ENCODE peak calls at places on chromosomes 11 and 22, in ten cellular contexts. I, W, J, D, Q, T, Y, C, M and H are unnamed samples.
A peak's percentile ranks its signal among the peaks of the same experiment; 100 is the strongest.

GRCh38 chr11:125554038-125554437 is 15.2 kb upstream of the EI24 start:
- DNase-seq in Q (no peak), W (no peak), T (no peak), M (no peak), D (no peak), Y (no peak), C (no peak), I (no peak), J (no peak), H (no peak)

GRCh38 chr11:71504526-71504925 is 22.5 kb upstream of the KRTAP5-7 start:
- DNase-seq in T (no peak), M (no peak), Y (no peak), C (no peak), I (no peak), W (no peak), J (no peak), D (no peak), Q (peak; percentile 39), H (no peak)

GRCh38 chr22:28381427-28382167 is 298.0 kb downstream of the TTC28 start:
- DNase-seq in C (no peak), M (peak; percentile 11), D (no peak), W (no peak), T (no peak), J (no peak), Q (no peak), I (no peak), Y (no peak), H (peak; percentile 41)

GRCh38 chr11:88414385-88414861 is 76.9 kb upstream of the CTSC start:
- DNase-seq in D (no peak), I (peak; percentile 32), C (no peak), J (no peak), T (peak; percentile 43), Q (no peak), W (peak; percentile 67), Y (peak; percentile 50), M (peak; percentile 93), H (no peak)

GRCh38 chr22:26170112-26170492 is 840 bp downstream of the SEZ6L start:
- DNase-seq in Q (no peak), I (no peak), T (no peak), C (no peak), W (no peak), Y (no peak), M (no peak), J (peak; percentile 27), D (no peak), H (no peak)

GRCh38 chr22:22598144-22598543 is 39.1 kb upstream of the PRAME start:
- DNase-seq in W (no peak), D (no peak), M (no peak), T (no peak), J (no peak), Y (no peak), Q (no peak), I (no peak), C (no peak), H (no peak)

GRCh38 chr11:79294845-79295520 is 145.8 kb downstream of the TENM4 start:
- DNase-seq in M (no peak), I (no peak), Y (no peak), Q (no peak), D (no peak), T (no peak), C (no peak), J (no peak), W (no peak), H (no peak)

GRCh38 chr22:23849009-23850006 is 8.4 kb upstream of the SLC2A11 start:
- DNase-seq in D (peak; percentile 85), W (peak; percentile 90), Q (peak; percentile 93), M (peak; percentile 78), C (peak; percentile 84), I (peak; percentile 71), T (peak; percentile 85), J (peak; percentile 91), Y (peak; percentile 38), H (no peak)

GRCh38 chr11:75264971-75265370 is 24.4 kb downstream of the TPBGL start:
- DNase-seq in W (no peak), C (no peak), Q (no peak), Y (no peak), J (no peak), D (peak; percentile 37), T (no peak), I (no peak), M (no peak), H (no peak)

GRCh38 chr11:12506502-12506921 is 129.1 kb downstream of the PARVA start:
- DNase-seq in Y (peak; percentile 15), D (no peak), C (no peak), I (no peak), T (no peak), W (peak; percentile 36), J (no peak), M (peak; percentile 40), Q (no peak), H (peak; percentile 44)

GRCh38 chr11:87306260-87306861 is 268.6 kb downstream of the TMEM135 start:
- DNase-seq in Y (no peak), J (no peak), Q (no peak), T (no peak), W (no peak), I (no peak), C (no peak), D (no peak), M (no peak), H (no peak)

GRCh38 chr11:88250566-88251080 is 75.4 kb upstream of the RAB38 start:
- DNase-seq in M (peak; percentile 4), D (no peak), T (no peak), J (no peak), W (no peak), Y (no peak), I (no peak), Q (no peak), C (no peak), H (no peak)

GRCh38 chr22:24411256-24412004 is 16.0 kb upstream of the ADORA2A start:
- DNase-seq in J (no peak), D (no peak), C (no peak), I (no peak), Q (no peak), W (no peak), M (no peak), T (no peak), Y (no peak), H (no peak)

DNA sequence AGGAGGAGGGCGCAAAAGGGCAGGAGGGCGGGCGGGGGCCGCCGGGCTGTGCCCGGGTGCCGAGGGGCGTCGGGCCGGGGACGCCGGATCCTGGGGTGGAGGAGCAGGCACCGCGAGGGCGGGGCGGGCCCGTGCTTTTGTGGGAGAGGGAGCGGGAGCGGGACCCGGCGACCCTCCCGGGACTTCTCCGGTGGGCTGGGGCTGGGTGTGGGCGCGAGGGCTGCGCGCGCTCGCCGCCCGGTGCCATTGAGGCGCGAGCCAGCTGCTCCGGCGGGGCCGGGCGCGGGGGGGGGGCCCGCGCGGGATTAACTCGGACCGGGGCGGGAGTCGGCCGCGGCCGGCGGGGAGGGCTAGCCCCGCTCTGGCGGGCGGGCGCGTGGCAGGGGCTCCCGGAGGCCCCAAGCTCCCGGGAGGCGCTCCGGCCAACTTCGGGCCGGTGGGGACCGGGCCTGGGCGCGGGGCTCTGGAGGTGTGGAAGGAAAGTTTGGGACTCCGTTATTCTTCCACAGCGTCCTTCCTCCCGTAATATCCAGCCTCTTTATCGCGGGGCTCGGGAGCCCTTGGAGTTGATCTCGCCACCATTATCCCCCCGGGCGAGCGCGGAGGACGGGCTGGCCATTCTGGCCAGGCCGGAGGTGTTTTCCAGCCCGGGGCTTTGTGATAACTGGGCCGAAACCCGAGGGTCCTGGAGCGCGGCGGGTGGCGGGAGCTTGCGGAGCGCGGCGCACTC is 941 bp downstream of the CECR2 start:
- DNase-seq in I (no peak), C (peak; percentile 37), M (peak; percentile 20), D (peak; percentile 57), Y (no peak), W (peak; percentile 60), T (peak; percentile 23), J (peak; percentile 51), Q (no peak), H (no peak)
- H3K4me3 ChIP-seq in I (peak overlapping the region; percentile 51), C (peak overlapping the region; percentile 76), M (peak overlapping the region; percentile 74), D (peak overlapping the region; percentile 70), Y (no peak overlapping the region), W (peak overlapping the region; percentile 78), T (peak overlapping the region; percentile 72), J (peak overlapping the region; percentile 92), Q (peak overlapping the region; percentile 15), H (no peak overlapping the region)

GRCh38 chr11:31493235-31493634 is 16.2 kb downstream of the IMMP1L start:
- DNase-seq in M (no peak), C (no peak), Y (no peak), W (no peak), Q (no peak), J (no peak), T (no peak), I (no peak), D (no peak), H (no peak)

GRCh38 chr11:31492320-31492913 is 17.0 kb downstream of the IMMP1L start:
- DNase-seq in T (no peak), C (no peak), Q (no peak), D (no peak), M (peak; percentile 74), J (no peak), Y (no peak), I (no peak), W (no peak), H (no peak)

GRCh38 chr11:31487848-31488247 is 21.6 kb downstream of the IMMP1L start:
- DNase-seq in T (no peak), M (peak; percentile 81), J (peak; percentile 72), I (no peak), W (peak; percentile 30), D (no peak), Y (peak; percentile 54), C (no peak), Q (no peak), H (no peak)
- TF ChIP-seq CTCF in T (peak; percentile 44), M (peak; percentile 53), J (peak; percentile 54), I (peak; percentile 9), W (peak; percentile 43), D (peak; percentile 44), Y (peak; percentile 24), C (peak; percentile 52), Q (peak; percentile 43), H (peak; percentile 46)

DNA sequence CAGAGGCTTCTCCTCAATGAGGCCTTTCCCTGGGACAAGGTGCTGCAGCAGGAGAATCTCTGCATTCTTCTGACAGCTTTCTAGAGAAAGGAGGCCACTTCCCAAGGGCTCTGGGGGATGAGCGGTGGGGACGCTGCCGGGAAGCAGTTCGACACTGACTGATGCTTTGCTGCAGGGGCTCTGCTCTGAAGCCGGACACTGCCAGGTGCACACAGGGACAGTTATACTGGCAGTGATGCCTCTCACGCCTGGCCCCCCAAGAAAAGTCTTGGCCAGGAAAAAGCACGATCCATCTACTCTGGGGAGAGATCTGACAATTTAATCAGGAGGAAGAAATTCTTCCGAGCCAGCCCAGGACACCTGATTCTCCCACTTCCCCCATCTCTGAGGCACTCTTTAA is 456.9 kb downstream of the OPCML start:
- DNase-seq in M (no peak), Q (no peak), T (no peak), J (no peak), I (no peak), D (no peak), C (no peak), W (no peak), Y (no peak), H (no peak)
- H3K27me3 ChIP-seq in M (peaks cover 64% of the 10 kb centered on the region), Q (no peaks in the 10 kb centered on the region), T (no peaks in the 10 kb centered on the region), J (no peaks in the 10 kb centered on the region), I (no peaks in the 10 kb centered on the region), D (no peaks in the 10 kb centered on the region), C (peaks cover 95% of the 10 kb centered on the region), W (peaks cover 47% of the 10 kb centered on the region), Y (no peaks in the 10 kb centered on the region), H (peaks cover 8% of the 10 kb centered on the region)

DNA sequence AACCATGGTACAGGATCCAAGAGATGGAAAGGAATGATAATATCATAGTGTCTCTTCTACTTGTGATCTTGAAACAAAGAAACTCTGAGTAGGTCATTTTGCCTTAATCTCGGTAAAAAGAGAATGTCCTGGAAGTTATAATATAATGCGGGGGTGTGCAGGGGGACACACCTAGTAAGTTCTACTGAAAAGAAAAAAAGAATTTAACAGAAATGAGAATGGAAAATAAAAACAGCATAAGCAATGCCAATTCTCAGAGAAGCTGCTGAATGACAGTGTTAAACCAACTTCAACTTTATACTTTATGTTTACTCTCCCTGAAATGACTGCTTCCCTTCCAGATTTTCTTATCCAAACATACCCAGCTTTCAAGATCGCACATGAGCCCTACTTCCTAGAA is 2.0 kb downstream of the HPS5 start:
- DNase-seq in D (no peak), T (no peak), I (no peak), C (no peak), M (no peak), Y (no peak), Q (no peak), J (no peak), W (no peak), H (no peak)
- H3K4me3 ChIP-seq in D (peak overlapping the region; percentile 89), T (no peak overlapping the region), I (no peak overlapping the region), C (no peak overlapping the region), M (no peak overlapping the region), Y (peak overlapping the region; percentile 17), Q (no peak overlapping the region), J (peak overlapping the region; percentile 83), W (no peak overlapping the region), H (no peak overlapping the region)